ENCODE peak calls at places on chromosome 10, in five cellular contexts. One of them, this sample, is unnamed.

GRCh38 chr10:63646491-63646890 is 125.3 kb downstream of the REEP3 start:
- DNase-seq in HepG2: no peak
- DNase-seq in IMR-90: no peak
- DNase-seq in K562: no peak
- DNase-seq in GM12878: no peak
- DNase-seq in this sample: no peak

GRCh38 chr10:58747687-58748086 is 235.0 kb downstream of the BICC1 start:
- DNase-seq in HepG2: no peak
- DNase-seq in IMR-90: no peak
- DNase-seq in K562: no peak
- DNase-seq in GM12878: no peak
- DNase-seq in this sample: no peak

GRCh38 chr10:47348661-47349470 is 703 bp downstream of the RBP3 start:
- DNase-seq in HepG2: no peak
- DNase-seq in IMR-90: no peak
- DNase-seq in K562: no peak
- DNase-seq in GM12878: no peak
- DNase-seq in this sample: peak; percentile 41

GRCh38 chr10:11450427-11450826 is 161.0 kb downstream of the USP6NL start:
- DNase-seq in HepG2: no peak
- DNase-seq in IMR-90: no peak
- DNase-seq in K562: peak; percentile 74
- DNase-seq in GM12878: no peak
- DNase-seq in this sample: no peak

GRCh38 chr10:59847326-59847725 is 59.0 kb downstream of the CCDC6 start:
- DNase-seq in HepG2: no peak
- DNase-seq in IMR-90: no peak
- DNase-seq in K562: no peak
- DNase-seq in GM12878: no peak
- DNase-seq in this sample: no peak

GRCh38 chr10:86938260-86938659 is 19.2 kb downstream of the MMRN2 start:
- DNase-seq in HepG2: no peak
- DNase-seq in IMR-90: no peak
- DNase-seq in K562: no peak
- DNase-seq in GM12878: no peak
- DNase-seq in this sample: no peak

GRCh38 chr10:60382946-60383681 is 6.6 kb downstream of the ANK3 start:
- DNase-seq in HepG2: no peak
- DNase-seq in IMR-90: peak; percentile 43
- DNase-seq in K562: no peak
- DNase-seq in GM12878: no peak
- DNase-seq in this sample: no peak

GRCh38 chr10:69446229-69446628 is 5.0 kb upstream of the TSPAN15 start:
- DNase-seq in HepG2: no peak
- DNase-seq in IMR-90: no peak
- DNase-seq in K562: no peak
- DNase-seq in GM12878: no peak
- DNase-seq in this sample: no peak

GRCh38 chr10:110457851-110458582 is 39.7 kb upstream of the DUSP5 start:
- DNase-seq in HepG2: no peak
- DNase-seq in IMR-90: no peak
- DNase-seq in K562: no peak
- DNase-seq in GM12878: no peak
- DNase-seq in this sample: no peak

GRCh38 chr10:103013398-103013797 is 95.3 kb downstream of the CNNM2 start:
- DNase-seq in HepG2: no peak
- DNase-seq in IMR-90: no peak
- DNase-seq in K562: no peak
- DNase-seq in GM12878: no peak
- DNase-seq in this sample: no peak

GRCh38 chr10:79053081-79053434 is 15.7 kb upstream of the ZMIZ1 start:
- DNase-seq in HepG2: no peak
- DNase-seq in IMR-90: no peak
- DNase-seq in K562: no peak
- DNase-seq in GM12878: no peak
- DNase-seq in this sample: no peak

GRCh38 chr10:124677291-124677690 is 66.9 kb downstream of the FAM53B start:
- DNase-seq in HepG2: no peak
- DNase-seq in IMR-90: no peak
- DNase-seq in K562: no peak
- DNase-seq in GM12878: no peak
- DNase-seq in this sample: peak; percentile 65

GRCh38 chr10:93445097-93445960 is 36.8 kb downstream of the MYOF start:
- DNase-seq in HepG2: peak; percentile 97
- DNase-seq in IMR-90: peak; percentile 98
- DNase-seq in K562: no peak
- DNase-seq in GM12878: no peak
- DNase-seq in this sample: peak; percentile 80

GRCh38 chr10:96673318-96674099 is 46.8 kb downstream of the PIK3AP1 start:
- DNase-seq in HepG2: peak; percentile 80
- DNase-seq in IMR-90: peak; percentile 63
- DNase-seq in K562: no peak
- DNase-seq in GM12878: peak; percentile 67
- DNase-seq in this sample: no peak

GRCh38 chr10:112214335-112214941 is 30.9 kb upstream of the GPAM start:
- DNase-seq in HepG2: no peak
- DNase-seq in IMR-90: no peak
- DNase-seq in K562: no peak
- DNase-seq in GM12878: no peak
- DNase-seq in this sample: peak; percentile 27

GRCh38 chr10:66505003-66505707 is 420.7 kb upstream of the LRRTM3 start:
- DNase-seq in HepG2: no peak
- DNase-seq in IMR-90: peak; percentile 0
- DNase-seq in K562: no peak
- DNase-seq in GM12878: no peak
- DNase-seq in this sample: no peak

GRCh38 chr10:112678987-112679386 is 232.0 kb downstream of the VTI1A start:
- DNase-seq in HepG2: no peak
- DNase-seq in IMR-90: no peak
- DNase-seq in K562: no peak
- DNase-seq in GM12878: no peak
- DNase-seq in this sample: no peak

GRCh38 chr10:93672022-93672678 is 30.2 kb downstream of the FRA10AC1 start:
- DNase-seq in HepG2: peak; percentile 61
- DNase-seq in IMR-90: no peak
- DNase-seq in K562: no peak
- DNase-seq in GM12878: no peak
- DNase-seq in this sample: no peak

GRCh38 chr10:33183658-33184057 is 150.8 kb downstream of the NRP1 start:
- DNase-seq in HepG2: no peak
- DNase-seq in IMR-90: no peak
- DNase-seq in K562: no peak
- DNase-seq in GM12878: no peak
- DNase-seq in this sample: no peak

GRCh38 chr10:131024259-131025131 is 287.0 kb downstream of the TCERG1L start:
- DNase-seq in HepG2: no peak
- DNase-seq in IMR-90: no peak
- DNase-seq in K562: no peak
- DNase-seq in GM12878: no peak
- DNase-seq in this sample: no peak

GRCh38 chr10:75228834-75229233 is 6.9 kb downstream of the COMTD1 start:
- DNase-seq in HepG2: no peak
- DNase-seq in IMR-90: no peak
- DNase-seq in K562: no peak
- DNase-seq in GM12878: no peak
- DNase-seq in this sample: no peak

GRCh38 chr10:75226656-75227055 is 9.1 kb downstream of the COMTD1 start:
- DNase-seq in HepG2: no peak
- DNase-seq in IMR-90: no peak
- DNase-seq in K562: no peak
- DNase-seq in GM12878: no peak
- DNase-seq in this sample: no peak

GRCh38 chr10:75226055-75226454 is 9.7 kb downstream of the COMTD1 start:
- DNase-seq in HepG2: no peak
- DNase-seq in IMR-90: no peak
- DNase-seq in K562: no peak
- DNase-seq in GM12878: no peak
- DNase-seq in this sample: no peak

GRCh38 chr10:75229961-75230360 is 5.8 kb downstream of the COMTD1 start:
- DNase-seq in HepG2: no peak
- DNase-seq in IMR-90: peak; percentile 71
- DNase-seq in K562: no peak
- DNase-seq in GM12878: no peak
- DNase-seq in this sample: no peak

DNA sequence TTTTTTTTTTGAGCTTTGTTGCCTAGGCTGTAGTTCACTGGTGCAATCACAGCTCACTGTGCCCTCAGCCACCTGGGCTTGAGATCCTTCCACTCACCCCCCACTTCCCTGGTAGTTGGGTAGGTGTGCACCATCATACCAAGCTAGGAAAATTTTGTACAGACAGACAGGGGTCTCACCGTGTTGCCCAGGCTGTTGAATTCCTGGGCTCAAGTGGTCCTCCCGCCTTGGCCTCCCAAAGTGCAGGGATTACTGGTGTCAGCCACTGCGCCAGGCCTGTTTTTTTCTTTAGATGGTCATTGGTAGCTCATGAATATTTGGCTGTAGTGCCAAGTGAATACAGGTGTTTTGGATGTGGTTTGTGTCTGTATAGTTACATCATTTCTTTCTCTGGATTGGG is 7.5 kb downstream of the COMTD1 start:
- DNase-seq in HepG2: no peak
- DNase-seq in IMR-90: no peak
- DNase-seq in K562: no peak
- DNase-seq in GM12878: no peak
- DNase-seq in this sample: no peak
- H4K20me1 ChIP-seq in HepG2: peaks cover 41% of the 10 kb centered on the region
- H4K20me1 ChIP-seq in IMR-90: peaks cover 69% of the 10 kb centered on the region
- H4K20me1 ChIP-seq in K562: peaks cover 37% of the 10 kb centered on the region
- H4K20me1 ChIP-seq in GM12878: peaks cover 2% of the 10 kb centered on the region
- H4K20me1 ChIP-seq in this sample: peaks cover 72% of the 10 kb centered on the region

GRCh38 chr10:114044251-114045070 is 795 bp downstream of the ADRB1 start:
- DNase-seq in HepG2: no peak
- DNase-seq in IMR-90: no peak
- DNase-seq in K562: no peak
- DNase-seq in GM12878: no peak
- DNase-seq in this sample: peak; percentile 55

GRCh38 chr10:114041166-114041565 is 2.5 kb upstream of the ADRB1 start:
- DNase-seq in HepG2: no peak
- DNase-seq in IMR-90: no peak
- DNase-seq in K562: no peak
- DNase-seq in GM12878: no peak
- DNase-seq in this sample: no peak

GRCh38 chr10:114043532-114044250 is at the start of gene ADRB1:
- DNase-seq in HepG2: peak; percentile 28
- DNase-seq in IMR-90: peak; percentile 5
- DNase-seq in K562: peak; percentile 28
- DNase-seq in GM12878: peak; percentile 26
- DNase-seq in this sample: peak; percentile 82

GRCh38 chr10:114045071-114045737 is 1.5 kb downstream of the ADRB1 start:
- DNase-seq in HepG2: no peak
- DNase-seq in IMR-90: no peak
- DNase-seq in K562: no peak
- DNase-seq in GM12878: no peak
- DNase-seq in this sample: peak; percentile 71

GRCh38 chr10:114042895-114043531 is 653 bp upstream of the ADRB1 start:
- DNase-seq in HepG2: no peak
- DNase-seq in IMR-90: peak; percentile 4
- DNase-seq in K562: no peak
- DNase-seq in GM12878: no peak
- DNase-seq in this sample: peak; percentile 47
- TF ChIP-seq MXI1 in HepG2: no peak
- TF ChIP-seq MXI1 in IMR-90: no peak
- TF ChIP-seq MXI1 in K562: no peak
- TF ChIP-seq MXI1 in GM12878: no peak
- TF ChIP-seq MXI1 in this sample: no peak

GRCh38 chr10:667096-667495 is 22.4 kb downstream of the DIP2C start:
- DNase-seq in HepG2: no peak
- DNase-seq in IMR-90: no peak
- DNase-seq in K562: no peak
- DNase-seq in GM12878: no peak
- DNase-seq in this sample: no peak

GRCh38 chr10:664248-664647 is 25.2 kb downstream of the DIP2C start:
- DNase-seq in HepG2: no peak
- DNase-seq in IMR-90: no peak
- DNase-seq in K562: no peak
- DNase-seq in GM12878: no peak
- DNase-seq in this sample: no peak

GRCh38 chr10:664893-665292 is 24.6 kb downstream of the DIP2C start:
- DNase-seq in HepG2: no peak
- DNase-seq in IMR-90: no peak
- DNase-seq in K562: no peak
- DNase-seq in GM12878: no peak
- DNase-seq in this sample: no peak

GRCh38 chr10:666237-667012 is 23.0 kb downstream of the DIP2C start:
- DNase-seq in HepG2: no peak
- DNase-seq in IMR-90: no peak
- DNase-seq in K562: no peak
- DNase-seq in GM12878: no peak
- DNase-seq in this sample: no peak

DNA sequence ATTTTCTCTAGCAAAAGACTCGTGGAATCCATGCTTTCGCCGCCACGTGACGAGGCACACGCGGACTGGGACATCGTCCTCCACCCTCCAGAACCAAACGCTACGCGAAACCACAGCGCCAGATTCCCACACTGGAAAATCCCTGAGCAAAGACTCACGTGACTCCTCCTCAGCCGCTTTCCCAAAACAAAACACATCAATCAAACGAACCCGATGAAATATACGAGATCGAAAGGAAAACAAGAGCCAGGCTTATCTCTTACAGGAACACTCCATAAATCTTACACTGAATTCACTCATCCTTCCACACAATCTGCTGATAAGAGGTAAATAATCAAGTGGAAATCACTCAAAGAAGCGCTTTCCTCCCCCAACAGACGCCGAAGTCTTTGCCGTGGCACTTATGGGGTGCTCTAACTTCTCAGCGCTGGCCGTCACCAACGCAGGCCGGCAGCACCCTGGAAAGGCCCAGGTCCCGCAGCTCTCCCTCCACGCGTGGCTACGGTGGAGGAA is 23.8 kb downstream of the DIP2C start:
- DNase-seq in HepG2: no peak
- DNase-seq in IMR-90: peak; percentile 91
- DNase-seq in K562: no peak
- DNase-seq in GM12878: no peak
- DNase-seq in this sample: no peak
- H4K20me1 ChIP-seq in HepG2: peaks cover 9% of the 10 kb centered on the region
- H4K20me1 ChIP-seq in IMR-90: peaks cover 90% of the 10 kb centered on the region
- H4K20me1 ChIP-seq in K562: peaks cover 5% of the 10 kb centered on the region
- H4K20me1 ChIP-seq in GM12878: no peaks in the 10 kb centered on the region
- H4K20me1 ChIP-seq in this sample: peaks cover 94% of the 10 kb centered on the region

GRCh38 chr10:3787816-3788215 is 2.8 kb upstream of the KLF6 start:
- DNase-seq in HepG2: no peak
- DNase-seq in IMR-90: no peak
- DNase-seq in K562: no peak
- DNase-seq in GM12878: no peak
- DNase-seq in this sample: no peak

GRCh38 chr10:3787001-3787400 is 2.0 kb upstream of the KLF6 start:
- DNase-seq in HepG2: no peak
- DNase-seq in IMR-90: peak; percentile 12
- DNase-seq in K562: no peak
- DNase-seq in GM12878: no peak
- DNase-seq in this sample: no peak

GRCh38 chr10:3785849-3786290 is 861 bp upstream of the KLF6 start:
- DNase-seq in HepG2: no peak
- DNase-seq in IMR-90: peak; percentile 60
- DNase-seq in K562: peak; percentile 66
- DNase-seq in GM12878: no peak
- DNase-seq in this sample: peak; percentile 67

GRCh38 chr10:3785251-3785848 is 341 bp upstream of the KLF6 start:
- DNase-seq in HepG2: peak; percentile 95
- DNase-seq in IMR-90: peak; percentile 97
- DNase-seq in K562: peak; percentile 99
- DNase-seq in GM12878: peak; percentile 90
- DNase-seq in this sample: peak; percentile 100

GRCh38 chr10:3786295-3786981 is 1.4 kb upstream of the KLF6 start:
- DNase-seq in HepG2: peak; percentile 85
- DNase-seq in IMR-90: peak; percentile 42
- DNase-seq in K562: peak; percentile 63
- DNase-seq in GM12878: no peak
- DNase-seq in this sample: no peak
- TF ChIP-seq MXI1 in HepG2: peak; percentile 56
- TF ChIP-seq MXI1 in IMR-90: no peak
- TF ChIP-seq MXI1 in K562: peak; percentile 46
- TF ChIP-seq MXI1 in GM12878: no peak
- TF ChIP-seq MXI1 in this sample: no peak

This sample was measured in SK-N-SH.